ENCODE peak calls at places on chromosomes 12 and 14, in ten cellular contexts. L is CD8-positive, alpha-beta T cell; K is right atrium auricular region; M is ascending aorta; D is suprapubic skin; U is gastrocnemius medialis; I is ovary; V is substantia nigra; B is CD8-positive, alpha-beta memory T cell; A is lower lobe of right lung. G is an unnamed sample.

GRCh38 chr14:72818998-72819397 is 74.9 kb downstream of the DPF3 start:
- DNase-seq in L (no peak), K (no peak), M (no peak), D (no peak), U (no peak), I (no peak), V (no peak), B (no peak), A (no peak), G (no peak)

GRCh38 chr12:13347241-13348043 is 150.9 kb downstream of the EMP1 start:
- DNase-seq in L (no peak), K (no peak), M (no peak), D (peak; percentile 67), U (no peak), I (no peak), V (no peak), B (no peak), A (no peak), G (peak; percentile 64)

GRCh38 chr14:101687756-101688546 is 73.6 kb upstream of the PPP2R5C start:
- DNase-seq in L (no peak), K (no peak), M (no peak), D (no peak), U (no peak), I (no peak), V (no peak), B (no peak), A (no peak), G (no peak)

GRCh38 chr12:39440781-39441180 is 2.1 kb downstream of the KIF21A start:
- DNase-seq in L (no peak), K (no peak), M (no peak), D (no peak), U (no peak), I (no peak), V (no peak), B (no peak), A (no peak), G (no peak)

GRCh38 chr14:59679872-59680271 is 103.3 kb upstream of the CCDC175 start:
- DNase-seq in L (no peak), K (no peak), M (peak; percentile 33), D (no peak), U (no peak), I (no peak), V (no peak), B (no peak), A (no peak), G (no peak)

GRCh38 chr12:100518376-100518775 is 44.7 kb downstream of the NR1H4 start:
- DNase-seq in L (no peak), K (no peak), M (no peak), D (no peak), U (no peak), I (no peak), V (no peak), B (no peak), A (no peak), G (no peak)

GRCh38 chr12:45518516-45519235 is 210.8 kb upstream of the ARID2 start:
- DNase-seq in L (peak; percentile 62), K (no peak), M (no peak), D (no peak), U (no peak), I (no peak), V (no peak), B (peak; percentile 58), A (no peak), G (no peak)

GRCh38 chr12:46266382-46266791 is 2.5 kb downstream of the SLC38A1 start:
- DNase-seq in L (no peak), K (no peak), M (no peak), D (no peak), U (peak; percentile 74), I (no peak), V (no peak), B (peak; percentile 63), A (no peak), G (peak; percentile 11)

GRCh38 chr12:105071981-105072380 is 12.3 kb downstream of the ALDH1L2 start:
- DNase-seq in L (no peak), K (no peak), M (no peak), D (no peak), U (no peak), I (no peak), V (no peak), B (no peak), A (no peak), G (no peak)

GRCh38 chr12:14283489-14284144 is 81.9 kb upstream of the ATF7IP start:
- DNase-seq in L (no peak), K (no peak), M (no peak), D (no peak), U (no peak), I (no peak), V (no peak), B (no peak), A (no peak), G (no peak)

GRCh38 chr12:56778756-56779155 is 15.6 kb downstream of the HSD17B6 start:
- DNase-seq in L (no peak), K (no peak), M (no peak), D (no peak), U (no peak), I (no peak), V (no peak), B (no peak), A (no peak), G (no peak)

GRCh38 chr14:87002831-87003230 is 990.2 kb downstream of the GALC start:
- DNase-seq in L (no peak), K (no peak), M (no peak), D (no peak), U (no peak), I (no peak), V (no peak), B (no peak), A (no peak), G (no peak)

GRCh38 chr14:87005336-87005735 is 987.6 kb downstream of the GALC start:
- DNase-seq in L (no peak), K (no peak), M (no peak), D (no peak), U (no peak), I (no peak), V (no peak), B (no peak), A (no peak), G (no peak)

GRCh38 chr14:86999076-86999475 is 993.9 kb downstream of the GALC start:
- DNase-seq in L (no peak), K (no peak), M (no peak), D (no peak), U (no peak), I (no peak), V (no peak), B (no peak), A (no peak), G (no peak)

GRCh38 chr14:87001333-87001732 is 991.6 kb downstream of the GALC start:
- DNase-seq in L (no peak), K (no peak), M (no peak), D (no peak), U (no peak), I (no peak), V (no peak), B (no peak), A (no peak), G (no peak)

DNA sequence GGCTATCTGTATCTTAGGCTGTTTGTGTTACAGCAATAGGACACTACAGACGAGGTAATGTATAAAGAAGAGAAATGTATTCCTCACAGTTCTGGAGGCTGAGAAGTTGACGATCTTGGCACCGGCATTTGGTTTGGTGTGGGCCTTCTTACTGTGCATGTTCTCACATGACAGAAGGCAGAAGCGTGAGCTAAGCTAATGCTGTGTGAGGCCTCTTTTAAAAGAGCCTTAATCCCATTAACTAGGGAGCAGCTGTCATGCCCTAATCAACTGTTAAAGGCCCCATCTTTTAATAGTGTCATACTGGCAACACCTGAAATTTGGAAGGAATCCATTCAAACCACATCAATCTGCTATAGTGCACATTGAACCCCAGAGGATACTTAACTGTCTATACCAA is 992.9 kb downstream of the GALC start:
- DNase-seq in L (no peak), K (no peak), M (no peak), D (no peak), U (no peak), I (no peak), V (no peak), B (no peak), A (no peak), G (no peak)
- H3K27ac ChIP-seq in L (no peak overlapping the region), K (no peak overlapping the region), M (no peak overlapping the region), D (no peak overlapping the region), U (no peak overlapping the region), I (no peak overlapping the region), V (no peak overlapping the region), B (no peak overlapping the region), A (no peak overlapping the region), G (no peak overlapping the region)

DNA sequence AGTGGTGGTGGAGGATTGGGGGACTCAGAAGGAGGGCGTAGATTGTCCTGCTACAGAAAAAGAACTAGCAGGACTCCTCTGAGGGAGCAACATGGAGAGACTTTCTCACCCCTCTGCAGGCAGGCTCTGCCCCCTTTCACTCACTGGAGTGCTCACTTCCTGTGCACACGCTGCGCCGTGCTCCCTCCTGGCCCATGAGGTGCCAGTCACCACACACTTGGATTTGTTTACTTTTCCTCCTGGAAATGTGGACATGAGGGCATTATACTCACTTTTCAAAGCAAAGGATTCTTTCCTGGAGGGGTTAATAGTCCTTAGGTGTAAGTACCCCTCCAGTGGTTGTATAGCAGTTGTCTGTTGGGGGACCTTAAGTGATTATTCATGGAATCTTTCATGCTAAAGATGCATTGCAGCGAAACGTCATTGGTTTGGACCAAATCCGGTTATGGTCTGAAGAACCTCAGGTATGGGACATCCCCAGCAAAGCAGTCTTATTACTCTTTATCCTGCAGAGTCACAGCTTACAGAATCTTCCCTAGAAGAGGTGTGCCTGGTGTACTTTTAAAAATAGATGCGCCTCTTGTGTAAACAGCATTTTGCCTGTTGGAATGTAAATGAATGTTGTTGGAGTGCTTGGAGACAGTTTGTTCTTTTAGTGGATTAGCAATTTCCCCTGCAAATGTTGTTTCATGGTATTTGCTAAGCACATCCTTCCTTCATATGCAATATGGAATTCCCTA is 242.7 kb downstream of the ZFP36L1 start:
- DNase-seq in L (no peak), K (no peak), M (no peak), D (no peak), U (no peak), I (no peak), V (no peak), B (no peak), A (no peak), G (no peak)
- H3K27ac ChIP-seq in L (no peak overlapping the region), K (peak overlapping the region; percentile 97), M (peak overlapping the region; percentile 66), D (peak overlapping the region; percentile 88), U (peak overlapping the region; percentile 99), I (peak overlapping the region; percentile 20), V (no peak overlapping the region), B (no peak overlapping the region), A (peak overlapping the region; percentile 72), G (no peak overlapping the region)

DNA sequence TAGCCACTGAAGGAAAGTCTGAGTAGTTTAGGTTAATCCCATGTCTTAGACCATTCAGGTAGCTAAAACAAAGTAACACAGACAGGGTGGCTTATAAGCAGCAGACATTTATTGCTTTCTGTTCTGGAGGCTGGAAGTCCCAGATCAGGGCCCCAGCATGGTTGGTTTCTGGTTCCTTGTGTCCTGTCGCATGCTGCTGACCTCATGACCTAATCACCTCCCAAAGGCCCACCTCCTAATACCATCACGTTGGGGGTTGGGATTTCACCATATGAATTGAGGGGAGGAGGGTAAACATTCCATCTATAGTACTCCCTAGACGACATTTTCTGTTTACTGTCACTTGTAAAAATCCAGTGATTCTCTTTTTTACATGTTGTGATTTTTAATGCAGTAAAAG is 148.6 kb downstream of the FBXL14 start:
- DNase-seq in L (no peak), K (no peak), M (no peak), D (no peak), U (no peak), I (no peak), V (no peak), B (no peak), A (no peak), G (no peak)
- H3K27ac ChIP-seq in L (no peak overlapping the region), K (no peak overlapping the region), M (no peak overlapping the region), D (no peak overlapping the region), U (no peak overlapping the region), I (no peak overlapping the region), V (no peak overlapping the region), B (no peak overlapping the region), A (no peak overlapping the region), G (no peak overlapping the region)

GRCh38 chr14:68403794-68404522 is 388.9 kb downstream of the ZFP36L1 start:
- DNase-seq in L (no peak), K (no peak), M (no peak), D (no peak), U (no peak), I (no peak), V (no peak), B (no peak), A (no peak), G (no peak)
- H3K27ac ChIP-seq in L (no peak overlapping the region), K (no peak overlapping the region), M (peak overlapping the region; percentile 31), D (peak overlapping the region; percentile 45), U (no peak overlapping the region), I (peak overlapping the region; percentile 51), V (no peak overlapping the region), B (no peak overlapping the region), A (no peak overlapping the region), G (no peak overlapping the region)